ENCODE peak calls at places on chromosomes 3 and 15, in seven cellular contexts. I, F, V, H, Q, S and N are unnamed samples.

GRCh38 chr3:37905346-37905745 is 43.7 kb downstream of the CTDSPL start:
- DNase-seq in I (no peak), F (no peak), V (no peak), H (no peak), Q (no peak), S (no peak), N (no peak)

GRCh38 chr3:183278479-183279088 is 25.5 kb downstream of the B3GNT5 start:
- DNase-seq in I (no peak), F (no peak), V (no peak), H (no peak), Q (no peak), S (no peak), N (no peak)

GRCh38 chr3:191087391-191087790 is 111.7 kb upstream of the OSTN start:
- DNase-seq in I (no peak), F (no peak), V (peak), H (no peak), Q (no peak), S (no peak), N (no peak)

GRCh38 chr3:11090551-11090950 is 63.7 kb upstream of the HRH1 start:
- DNase-seq in I (no peak), F (no peak), V (no peak), H (no peak), Q (no peak), S (no peak), N (no peak)

GRCh38 chr3:8490079-8490552 is 11.5 kb upstream of the LMCD1 start:
- DNase-seq in I (no peak), F (no peak), V (peak), H (no peak), Q (no peak), S (peak), N (no peak)

GRCh38 chr3:132210476-132211346 is 106.5 kb upstream of the ACP3 start:
- DNase-seq in I (no peak), F (no peak), V (no peak), H (no peak), Q (peak), S (peak), N (no peak)

GRCh38 chr3:122353215-122353614 is 28.2 kb downstream of the CSTA start:
- DNase-seq in I (no peak), F (no peak), V (no peak), H (no peak), Q (no peak), S (peak), N (no peak)

GRCh38 chr3:140103166-140103565 is 168.2 kb downstream of the CLSTN2 start:
- DNase-seq in I (no peak), F (no peak), V (no peak), H (no peak), Q (no peak), S (no peak), N (no peak)

GRCh38 chr3:143972155-143972494 is 502 bp downstream of the DIPK2A start:
- DNase-seq in I (no peak), F (peak), V (no peak), H (no peak), Q (no peak), S (no peak), N (no peak)

GRCh38 chr3:114846779-114847178 is 300.3 kb downstream of the ZBTB20 start:
- DNase-seq in I (no peak), F (no peak), V (peak), H (no peak), Q (no peak), S (no peak), N (no peak)

GRCh38 chr15:69861331-69862171 is 236.2 kb downstream of the TLE3 start:
- DNase-seq in I (no peak), F (no peak), V (peak), H (no peak), Q (no peak), S (no peak), N (no peak)

GRCh38 chr3:143601738-143602480 is 246.4 kb downstream of the SLC9A9 start:
- DNase-seq in I (no peak), F (peak), V (peak), H (no peak), Q (peak), S (peak), N (peak)

DNA sequence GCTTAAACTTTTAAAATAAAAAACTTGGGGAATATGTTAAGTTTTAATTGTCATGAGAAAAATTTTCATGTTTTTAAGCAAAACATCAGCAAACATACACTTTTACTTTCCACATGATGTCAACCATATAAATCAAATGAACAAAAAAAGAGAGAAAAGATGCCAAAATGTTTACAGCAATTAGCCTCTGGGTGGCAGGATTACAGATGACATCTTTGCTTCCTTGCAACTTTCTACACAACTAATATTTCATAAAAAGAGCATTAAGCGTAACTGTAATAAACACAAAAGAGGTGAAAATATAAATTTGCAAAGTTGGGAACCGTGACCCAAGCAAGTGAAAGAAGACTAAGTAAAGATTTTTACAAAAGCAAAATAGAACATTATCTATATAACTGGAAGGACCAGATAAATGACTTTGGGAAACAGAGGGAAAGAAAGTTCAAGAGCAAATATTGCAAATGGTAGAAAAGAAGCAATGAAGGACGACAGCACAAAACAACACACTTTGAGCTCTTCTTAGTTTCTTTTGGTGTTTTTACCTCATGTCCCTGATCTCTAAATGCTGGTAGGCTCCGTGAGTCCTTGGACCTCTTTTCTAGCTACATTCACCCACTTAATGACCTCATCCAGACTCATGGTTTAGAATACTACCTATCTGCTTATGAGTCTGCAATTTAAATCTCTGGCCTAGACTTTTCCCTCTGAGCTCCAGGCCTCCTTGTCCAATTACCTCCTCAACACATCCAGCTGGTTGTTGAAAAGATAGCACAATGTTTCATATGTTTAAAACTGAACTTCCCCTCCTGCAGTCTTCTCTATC is 9.4 kb downstream of the TP53BP1 start:
- DNase-seq in I (no peak), F (no peak), V (no peak), H (no peak), Q (no peak), S (no peak), N (no peak)
- TF ChIP-seq CTCF in I (peak), F (peak), V (peak), H (peak), Q (no peak), S (peak), N (peak)

GRCh38 chr15:98712845-98713584 is 64.7 kb downstream of the IGF1R start:
- DNase-seq in I (no peak), F (no peak), V (no peak), H (no peak), Q (no peak), S (no peak), N (no peak)
- TF ChIP-seq POLR2A in I (no peak), F (no peak), V (no peak), H (no peak), Q (no peak), S (no peak), N (no peak)

GRCh38 chr3:185221203-185221602 is 32.6 kb downstream of the EHHADH start:
- DNase-seq in I (no peak), F (no peak), V (no peak), H (no peak), Q (no peak), S (no peak), N (no peak)

GRCh38 chr3:185215873-185216586 is 37.8 kb downstream of the EHHADH start:
- DNase-seq in I (no peak), F (no peak), V (peak), H (no peak), Q (no peak), S (no peak), N (no peak)

GRCh38 chr3:185210621-185211157 is 43.2 kb downstream of the EHHADH start:
- DNase-seq in I (no peak), F (no peak), V (no peak), H (no peak), Q (no peak), S (no peak), N (no peak)

DNA sequence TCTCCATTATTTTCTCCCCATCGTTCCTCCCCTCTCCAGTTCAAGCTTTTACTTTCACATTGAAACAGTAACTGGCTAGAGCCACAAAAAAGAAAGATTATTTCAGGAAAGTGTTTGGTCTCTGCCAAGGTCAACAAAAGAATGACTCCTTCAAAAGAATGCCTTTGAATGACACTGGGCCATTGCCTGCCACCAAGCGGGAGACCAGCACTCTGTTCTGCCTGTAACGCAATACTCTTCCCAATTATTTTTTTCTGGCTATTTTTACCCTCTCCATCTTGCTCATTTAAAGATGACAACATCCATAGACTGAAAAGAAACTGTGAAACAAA is 37.3 kb downstream of the EHHADH start:
- DNase-seq in I (no peak), F (no peak), V (no peak), H (no peak), Q (no peak), S (peak), N (peak)
- H3K27ac ChIP-seq in I (no peak), F (peak), V (no peak), H (peak), Q (peak), S (peak), N (peak)

GRCh38 chr3:103126111-103126510 is 691.3 kb downstream of the ZPLD1 start:
- DNase-seq in I (no peak), F (no peak), V (no peak), H (no peak), Q (no peak), S (no peak), N (no peak)
- TF ChIP-seq CTCF in I (no peak), F (no peak), V (no peak), H (no peak), Q (no peak), S (no peak), N (no peak)

GRCh38 chr3:152853196-152853595 is 18.3 kb downstream of the P2RY1 start:
- DNase-seq in I (no peak), F (no peak), V (peak), H (no peak), Q (no peak), S (no peak), N (no peak)
- TF ChIP-seq POLR2A in I (no peak), F (no peak), V (no peak), H (no peak), Q (no peak), S (no peak), N (no peak)

GRCh38 chr3:136899622-136900158 is 37.7 kb downstream of the NCK1 start:
- DNase-seq in I (no peak), F (no peak), V (peak), H (no peak), Q (no peak), S (no peak), N (no peak)
- H3K27ac ChIP-seq in I (no peak), F (peak), V (no peak), H (no peak), Q (no peak), S (no peak), N (no peak)

GRCh38 chr15:63915888-63916731 is 82.4 kb upstream of the HERC1 start:
- DNase-seq in I (no peak), F (no peak), V (peak), H (no peak), Q (no peak), S (no peak), N (no peak)
- TF ChIP-seq CTCF in I (peak), F (peak), V (peak), H (peak), Q (peak), S (peak), N (peak)

GRCh38 chr3:66354561-66354960 is 133.8 kb downstream of the SLC25A26 start:
- DNase-seq in I (no peak), F (no peak), V (no peak), H (no peak), Q (no peak), S (no peak), N (no peak)

GRCh38 chr3:66354001-66354400 is 133.2 kb downstream of the SLC25A26 start:
- DNase-seq in I (no peak), F (no peak), V (peak), H (no peak), Q (no peak), S (no peak), N (no peak)

GRCh38 chr3:66353039-66353438 is 132.2 kb downstream of the SLC25A26 start:
- DNase-seq in I (no peak), F (no peak), V (no peak), H (no peak), Q (no peak), S (no peak), N (no peak)

GRCh38 chr3:66355394-66355793 is 134.6 kb downstream of the SLC25A26 start:
- DNase-seq in I (no peak), F (no peak), V (no peak), H (no peak), Q (no peak), S (no peak), N (no peak)

DNA sequence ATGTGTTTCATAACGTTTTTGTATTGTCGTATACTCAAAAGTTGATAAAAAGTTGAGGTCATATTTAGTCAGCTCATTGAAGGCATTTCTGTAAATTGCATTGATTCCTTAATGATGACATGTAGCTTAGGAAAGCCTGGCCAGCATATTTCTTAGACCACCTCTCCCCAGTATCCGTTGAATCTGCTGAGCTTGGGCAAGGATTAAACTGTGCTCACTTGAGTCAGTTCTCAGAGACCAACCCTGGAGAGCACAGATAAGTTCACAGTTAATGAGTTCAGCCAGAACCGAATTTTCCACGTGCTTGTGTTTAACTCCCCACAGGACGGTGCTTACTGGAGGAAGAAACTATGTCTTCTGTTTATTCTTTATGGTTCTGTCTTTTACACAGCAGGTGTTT is 132.7 kb downstream of the SLC25A26 start:
- DNase-seq in I (no peak), F (no peak), V (peak), H (no peak), Q (no peak), S (no peak), N (no peak)
- TF ChIP-seq POLR2A in I (no peak), F (no peak), V (no peak), H (no peak), Q (no peak), S (no peak), N (no peak)

DNA sequence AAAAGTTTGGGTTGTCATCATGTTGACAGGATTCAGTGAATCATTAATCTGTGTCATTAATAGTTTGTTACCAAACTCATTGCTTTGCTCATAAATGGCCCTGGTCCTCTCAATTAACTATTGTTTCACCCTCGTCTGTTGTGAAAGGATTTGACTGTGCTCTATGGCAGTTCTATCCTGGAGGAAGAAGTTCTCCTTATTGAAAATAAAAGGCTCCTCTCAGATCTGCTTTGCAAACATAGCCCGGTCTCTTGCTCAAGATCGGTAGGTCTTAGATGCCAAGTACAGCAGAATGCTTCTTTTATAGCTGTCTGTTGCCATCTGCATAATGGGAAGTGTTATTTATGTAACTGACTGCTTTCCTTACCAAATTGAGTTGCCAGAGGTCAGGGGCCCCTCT is 146.5 kb downstream of the EBLN2 start:
- DNase-seq in I (no peak), F (no peak), V (no peak), H (no peak), Q (no peak), S (no peak), N (no peak)
- H3K27ac ChIP-seq in I (no peak), F (no peak), V (no peak), H (no peak), Q (no peak), S (no peak), N (no peak)

GRCh38 chr3:138331143-138331894 is 1.7 kb upstream of the NME9 start:
- DNase-seq in I (no peak), F (no peak), V (peak), H (no peak), Q (no peak), S (no peak), N (no peak)
- TF ChIP-seq CTCF in I (no peak), F (no peak), V (peak), H (no peak), Q (no peak), S (no peak), N (peak)